ENCODE peak calls at places on chromosomes 1 and 21, in eight cellular contexts. Z, F, W, P, Q, T, V and R are unnamed samples.

GRCh38 chr1:170010443-170010842 is 64.1 kb downstream of the KIFAP3 start:
- DNase-seq in V (peak; percentile 65), P (no peak), Z (peak; percentile 14), T (no peak), F (peak; percentile 84), Q (no peak), W (peak; percentile 65), R (no peak)

GRCh38 chr1:215023151-215023832 is 59.2 kb upstream of the KCNK2 start:
- DNase-seq in V (no peak), Q (no peak), Z (no peak), F (peak; percentile 71), P (no peak), T (no peak), W (peak; percentile 23), R (no peak)

GRCh38 chr1:172003766-172004530 is 162.7 kb downstream of the DNM3 start:
- DNase-seq in Q (no peak), Z (no peak), W (no peak), P (no peak), T (no peak), F (peak; percentile 13), V (no peak), R (no peak)

GRCh38 chr21:17513214-17514123 is 626 bp downstream of the CXADR start:
- DNase-seq in F (peak; percentile 42), Q (peak; percentile 22), Z (peak; percentile 22), V (peak; percentile 71), T (no peak), W (peak; percentile 33), P (peak; percentile 19), R (peak; percentile 35)

GRCh38 chr1:205283270-205284147 is 38.0 kb downstream of the NUAK2 start:
- DNase-seq in F (no peak), P (no peak), T (no peak), W (no peak), V (no peak), Z (no peak), Q (no peak), R (no peak)

GRCh38 chr1:226939439-226940028 is 560 bp upstream of the COQ8A start:
- DNase-seq in W (peak; percentile 45), P (no peak), T (no peak), Z (peak; percentile 57), F (no peak), V (peak; percentile 74), Q (peak; percentile 77), R (no peak)

GRCh38 chr1:217718873-217719272 is 87.7 kb downstream of the SPATA17 start:
- DNase-seq in P (no peak), V (no peak), Q (no peak), F (peak; percentile 1), T (no peak), Z (no peak), W (no peak), R (no peak)

GRCh38 chr1:112504666-112505399 is 3.9 kb upstream of the WNT2B start:
- DNase-seq in P (no peak), F (no peak), Z (no peak), Q (no peak), V (no peak), W (no peak), T (no peak), R (no peak)

GRCh38 chr1:50023292-50024159 is at the start of gene AGBL4:
- DNase-seq in T (no peak), Z (peak; percentile 23), P (no peak), W (peak; percentile 46), V (no peak), F (peak; percentile 8), Q (peak; percentile 64), R (no peak)

GRCh38 chr1:91160363-91161075 is 138.7 kb upstream of the ZNF644 start:
- DNase-seq in F (no peak), W (no peak), P (no peak), T (no peak), Q (no peak), V (no peak), Z (no peak), R (no peak)

GRCh38 chr1:203211812-203212211 is 17.7 kb downstream of the CHIT1 start:
- DNase-seq in F (no peak), W (no peak), Q (no peak), Z (no peak), T (no peak), P (no peak), V (no peak), R (no peak)

GRCh38 chr1:153633161-153633746 is 612 bp upstream of the CHTOP start:
- DNase-seq in W (no peak), Z (no peak), P (no peak), V (no peak), F (no peak), Q (peak; percentile 56), T (no peak), R (no peak)

GRCh38 chr1:178283409-178283808 is 189.5 kb downstream of the RASAL2 start:
- DNase-seq in W (peak; percentile 58), V (peak; percentile 15), F (peak; percentile 86), T (no peak), P (no peak), Z (no peak), Q (no peak), R (no peak)

GRCh38 chr1:191240925-191241324 is 763.3 kb upstream of the BRINP3 start:
- DNase-seq in W (no peak), P (no peak), V (no peak), Q (no peak), T (no peak), F (no peak), Z (no peak), R (no peak)

GRCh38 chr1:212158912-212159796 is 123.6 kb downstream of the DTL start:
- DNase-seq in F (no peak), V (no peak), P (no peak), W (no peak), T (no peak), Z (no peak), Q (no peak), R (no peak)

GRCh38 chr1:215146252-215146975 is 63.9 kb downstream of the KCNK2 start:
- DNase-seq in V (peak; percentile 35), Q (no peak), F (peak; percentile 62), P (no peak), T (no peak), Z (peak; percentile 33), W (peak; percentile 55), R (peak; percentile 39)

GRCh38 chr1:207763972-207764371 is 12.1 kb downstream of the CD46 start:
- DNase-seq in T (no peak), V (no peak), F (no peak), P (no peak), Z (no peak), W (no peak), Q (no peak), R (no peak)

DNA sequence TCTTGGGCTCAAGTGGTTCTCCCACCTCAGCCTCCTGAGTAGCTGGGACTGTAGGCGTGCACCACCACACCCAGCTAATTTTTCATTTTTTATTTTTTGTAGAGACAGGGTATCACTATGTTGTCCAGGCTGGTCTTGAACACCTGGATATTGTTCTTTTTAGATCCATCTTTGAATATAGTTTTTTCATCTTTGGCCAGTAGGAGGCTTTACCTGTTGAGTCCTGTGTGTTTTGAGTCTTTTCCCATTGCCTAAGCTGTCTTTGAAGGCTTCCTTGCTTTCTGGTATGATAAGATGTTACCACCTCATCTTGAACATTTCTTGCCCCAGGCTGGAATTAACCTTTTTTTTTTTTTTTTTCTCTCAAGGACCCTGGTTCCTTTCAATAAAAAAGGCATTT is 387.8 kb upstream of the RUNX1 start:
- DNase-seq in T (no peak), P (no peak), Q (no peak), F (no peak), Z (no peak), W (peak; percentile 22), V (no peak), R (no peak)
- TF ChIP-seq CTCF in T (no peak), P (no peak), Q (no peak), F (no peak), Z (no peak), W (peak; percentile 30), V (no peak), R (no peak)

GRCh38 chr1:179883739-179884138 is 1.7 kb downstream of the TOR1AIP1 start:
- DNase-seq in T (no peak), F (no peak), V (peak; percentile 37), Q (no peak), Z (peak; percentile 78), P (no peak), W (peak; percentile 97), R (no peak)
- TF ChIP-seq CTCF in T (no peak), F (no peak), V (no peak), Q (no peak), Z (no peak), P (no peak), W (no peak), R (no peak)

DNA sequence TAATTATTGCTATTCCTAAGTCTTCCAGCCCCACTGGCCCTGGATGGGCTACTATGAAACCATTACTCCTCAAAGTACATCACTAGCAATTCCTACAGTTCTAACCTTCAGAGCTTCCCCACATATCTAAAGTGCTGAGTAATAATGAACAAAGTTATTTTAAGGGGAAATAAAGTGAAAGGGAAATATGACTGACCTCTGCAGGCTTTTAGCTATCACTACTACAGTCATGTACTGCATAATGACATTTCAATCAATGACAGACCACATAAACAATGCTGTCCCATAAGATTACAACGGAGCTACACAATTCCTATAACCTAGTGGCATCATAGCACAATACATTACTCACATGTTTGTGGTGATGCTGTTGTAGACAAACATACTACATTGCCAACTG is 32.5 kb upstream of the ASPM start:
- DNase-seq in F (peak; percentile 82), Q (no peak), W (no peak), V (no peak), T (no peak), Z (no peak), P (no peak), R (no peak)
- TF ChIP-seq CTCF in F (peak; percentile 40), Q (no peak), W (no peak), V (no peak), T (no peak), Z (no peak), P (no peak), R (no peak)

DNA sequence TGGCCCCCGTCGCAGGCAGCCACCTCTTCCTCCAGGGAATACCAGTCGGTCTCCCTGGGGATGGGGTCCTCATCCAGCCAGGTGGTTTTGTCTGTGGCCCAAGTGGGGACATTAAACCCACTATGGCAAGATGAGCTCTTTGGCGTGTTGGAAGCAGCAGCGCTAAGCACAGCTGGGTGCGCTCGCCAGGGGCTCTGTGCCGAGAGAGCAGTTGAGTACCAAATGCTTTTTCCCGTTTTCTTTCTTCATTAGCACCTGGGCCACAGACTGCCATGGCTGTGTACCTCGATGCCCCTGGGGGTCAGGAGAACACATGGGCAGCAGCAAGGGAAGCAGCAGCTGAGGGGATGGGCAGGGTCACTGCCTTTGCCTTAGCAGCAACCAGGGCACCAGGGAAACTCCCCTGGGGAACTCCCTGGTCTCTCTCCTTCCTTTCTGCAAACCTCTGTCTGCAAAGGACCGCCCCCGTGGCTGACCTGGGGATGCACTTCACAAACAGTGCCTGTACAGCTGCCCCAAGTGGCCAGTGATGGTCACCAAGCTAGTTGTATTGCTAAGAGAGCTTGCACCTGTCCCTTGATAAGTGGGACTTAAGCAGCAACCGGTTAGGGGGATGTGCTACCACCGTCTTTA is 31.1 kb downstream of the EDARADD start:
- DNase-seq in F (no peak), T (no peak), Q (no peak), W (no peak), V (no peak), P (peak; percentile 22), Z (no peak), R (no peak)
- TF ChIP-seq CTCF in F (no peak), T (no peak), Q (no peak), W (no peak), V (no peak), P (no peak), Z (no peak), R (no peak)